ENCODE peak calls at places on chromosomes 5 and 9, in four cellular contexts. P is transverse colon, L is A549, F is neuronal stem cell. N is an unnamed sample.

GRCh38 chr5:151612689-151613427 is 21.7 kb upstream of the FAT2 start:
- DNase-seq in F (no peak), L (peak), P (no peak), N (no peak)

GRCh38 chr9:119533509-119533908 is 164.3 kb upstream of the BRINP1 start:
- DNase-seq in F (no peak), L (no peak), P (no peak), N (no peak)

GRCh38 chr9:93084471-93084881 is 11.5 kb upstream of the CARD19 start:
- DNase-seq in F (no peak), L (no peak), P (no peak), N (no peak)

GRCh38 chr9:125360621-125361020 is 99.0 kb downstream of the GAPVD1 start:
- DNase-seq in F (no peak), L (no peak), P (no peak), N (no peak)

GRCh38 chr9:38690574-38690973 is 29.4 kb downstream of the FAM240B start:
- DNase-seq in F (no peak), P (no peak), L (no peak), N (no peak)

GRCh38 chr9:100437860-100438805 is 11.2 kb downstream of the MSANTD3 start:
- DNase-seq in F (peak), L (peak), P (peak), N (peak)

GRCh38 chr9:134065720-134066419 is 2.0 kb downstream of the BRD3 start:
- DNase-seq in P (peak), F (no peak), L (peak), N (peak)

GRCh38 chr5:59099270-59099994 is 516.6 kb downstream of the RAB3C start:
- DNase-seq in F (no peak), P (no peak), L (peak), N (no peak)

GRCh38 chr5:101431201-101431600 is 528.1 kb upstream of the ST8SIA4 start:
- DNase-seq in P (no peak), L (no peak), F (no peak), N (no peak)

GRCh38 chr9:7284117-7284516 is 515.5 kb downstream of the DMAC1 start:
- DNase-seq in L (no peak), P (no peak), F (no peak), N (no peak)
- H3K4me3 ChIP-seq in L (no peak), P (no peak), F (no peak), N (no peak)

GRCh38 chr5:153866176-153866575 is 172.5 kb downstream of the FAM114A2 start:
- DNase-seq in L (no peak), F (no peak), P (no peak), N (no peak)
- H3K4me3 ChIP-seq in L (no peak), F (no peak), P (no peak), N (no peak)

GRCh38 chr5:16617272-16617973 is 626 bp upstream of the RETREG1 start:
- DNase-seq in L (no peak), P (peak), F (no peak), N (peak)
- H3K4me3 ChIP-seq in L (peak), P (peak), F (peak), N (peak)

DNA sequence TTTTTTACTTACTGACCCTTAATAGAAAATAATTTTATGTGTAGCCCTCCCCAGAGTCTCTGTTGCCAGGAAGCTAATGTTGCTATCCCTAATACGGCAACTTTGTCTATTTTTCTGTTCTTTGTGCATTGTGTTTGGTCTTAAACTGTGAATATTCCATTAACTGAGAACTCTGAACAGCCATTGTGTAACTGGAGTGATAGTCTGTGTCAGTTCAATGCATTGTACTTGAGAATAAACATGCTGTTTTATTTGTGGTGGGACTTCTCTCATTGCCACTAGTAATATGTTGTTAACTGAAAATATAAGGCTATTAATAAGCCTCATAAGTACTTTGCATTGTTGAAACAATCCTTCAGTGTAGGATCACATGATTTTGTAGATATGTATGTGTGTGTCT is 278.3 kb upstream of the DMRT1 start:
- DNase-seq in P (no peak), L (no peak), F (no peak), N (no peak)
- H3K4me3 ChIP-seq in P (no peak), L (peak), F (no peak), N (no peak)

GRCh38 chr5:168162464-168162863 is 129.0 kb upstream of the WWC1 start:
- DNase-seq in F (no peak), P (no peak), L (no peak), N (peak)
- H3K4me3 ChIP-seq in F (no peak), P (no peak), L (no peak), N (no peak)

GRCh38 chr9:7258688-7259396 is 501.1 kb downstream of the KDM4C start:
- DNase-seq in P (no peak), F (no peak), L (no peak), N (no peak)
- H3K4me3 ChIP-seq in P (no peak), F (no peak), L (no peak), N (no peak)